ENCODE peak calls at places on chromosomes 2 and 18, in four cellular contexts. One of them, this sample, is unnamed.

GRCh38 chr2:36579297-36579664 is 18.7 kb downstream of the FEZ2 start:
- DNase-seq in right lobe of liver: no peak
- DNase-seq in K562: no peak
- DNase-seq in colonic mucosa: no peak
- DNase-seq in this sample: no peak

GRCh38 chr2:231123362-231123898 is 1.4 kb downstream of the HTR2B start:
- DNase-seq in K562: no peak
- DNase-seq in right lobe of liver: no peak
- DNase-seq in colonic mucosa: no peak
- DNase-seq in this sample: no peak

GRCh38 chr18:67783215-67783946 is 266.9 kb upstream of the DSEL start:
- DNase-seq in colonic mucosa: no peak
- DNase-seq in right lobe of liver: no peak
- DNase-seq in K562: no peak
- DNase-seq in this sample: no peak

GRCh38 chr2:100242891-100243670 is 79.2 kb downstream of the LONRF2 start:
- DNase-seq in K562: peak; percentile 54
- DNase-seq in right lobe of liver: peak; percentile 72
- DNase-seq in colonic mucosa: peak; percentile 56
- DNase-seq in this sample: peak; percentile 78

GRCh38 chr2:25161055-25161781 is 7.2 kb downstream of the POMC start:
- DNase-seq in colonic mucosa: peak; percentile 64
- DNase-seq in K562: no peak
- DNase-seq in right lobe of liver: peak; percentile 49
- DNase-seq in this sample: peak; percentile 66

GRCh38 chr2:170597705-170598420 is 117.3 kb upstream of the SP5 start:
- DNase-seq in colonic mucosa: no peak
- DNase-seq in right lobe of liver: no peak
- DNase-seq in K562: no peak
- DNase-seq in this sample: no peak

GRCh38 chr2:209808521-209808920 is 36.9 kb downstream of the UNC80 start:
- DNase-seq in right lobe of liver: no peak
- DNase-seq in colonic mucosa: no peak
- DNase-seq in K562: peak; percentile 19
- DNase-seq in this sample: no peak

GRCh38 chr2:128187032-128187654 is 96.1 kb downstream of the UGGT1 start:
- DNase-seq in K562: no peak
- DNase-seq in colonic mucosa: no peak
- DNase-seq in right lobe of liver: no peak
- DNase-seq in this sample: no peak

GRCh38 chr2:15730545-15731212 is 139.0 kb downstream of the DDX1 start:
- DNase-seq in right lobe of liver: peak; percentile 94
- DNase-seq in K562: peak; percentile 64
- DNase-seq in colonic mucosa: peak; percentile 86
- DNase-seq in this sample: no peak

GRCh38 chr2:172038604-172039003 is 38.9 kb downstream of the METAP1D start:
- DNase-seq in colonic mucosa: no peak
- DNase-seq in K562: no peak
- DNase-seq in right lobe of liver: no peak
- DNase-seq in this sample: no peak

GRCh38 chr18:13455960-13456471 is 237.5 kb downstream of the LDLRAD4 start:
- DNase-seq in K562: no peak
- DNase-seq in colonic mucosa: no peak
- DNase-seq in right lobe of liver: no peak
- DNase-seq in this sample: peak; percentile 56

GRCh38 chr18:63292844-63293683 is 26.5 kb downstream of the BCL2 start:
- DNase-seq in K562: no peak
- DNase-seq in right lobe of liver: no peak
- DNase-seq in colonic mucosa: no peak
- DNase-seq in this sample: peak; percentile 53

GRCh38 chr2:10372195-10372861 is 69.6 kb downstream of the HPCAL1 start:
- DNase-seq in right lobe of liver: no peak
- DNase-seq in colonic mucosa: no peak
- DNase-seq in K562: no peak
- DNase-seq in this sample: no peak

GRCh38 chr2:37934591-37935513 is 9.8 kb downstream of the RMDN2 start:
- DNase-seq in colonic mucosa: no peak
- DNase-seq in K562: no peak
- DNase-seq in right lobe of liver: no peak
- DNase-seq in this sample: peak; percentile 76

GRCh38 chr18:48472610-48473009 is 63.4 kb upstream of the ZBTB7C start:
- DNase-seq in right lobe of liver: no peak
- DNase-seq in colonic mucosa: no peak
- DNase-seq in K562: no peak
- DNase-seq in this sample: no peak

GRCh38 chr2:158894078-158894477 is 74.4 kb upstream of the TANC1 start:
- DNase-seq in colonic mucosa: no peak
- DNase-seq in K562: no peak
- DNase-seq in right lobe of liver: no peak
- DNase-seq in this sample: no peak

GRCh38 chr2:43082111-43082877 is 144.1 kb downstream of the ZFP36L2 start:
- DNase-seq in right lobe of liver: no peak
- DNase-seq in colonic mucosa: no peak
- DNase-seq in K562: no peak
- DNase-seq in this sample: no peak

GRCh38 chr2:227853204-227853629 is 18.2 kb upstream of the DAW1 start:
- DNase-seq in K562: no peak
- DNase-seq in colonic mucosa: no peak
- DNase-seq in right lobe of liver: no peak
- DNase-seq in this sample: no peak

GRCh38 chr2:15173506-15173905 is 387.6 kb downstream of the NBAS start:
- DNase-seq in right lobe of liver: no peak
- DNase-seq in colonic mucosa: no peak
- DNase-seq in K562: no peak
- DNase-seq in this sample: no peak

GRCh38 chr18:67517224-67517765 is 775 bp upstream of the DSEL start:
- DNase-seq in colonic mucosa: no peak
- DNase-seq in right lobe of liver: peak; percentile 21
- DNase-seq in K562: no peak
- DNase-seq in this sample: no peak

GRCh38 chr2:159285929-159286708 is at the start of gene WDSUB1:
- DNase-seq in colonic mucosa: peak; percentile 70
- DNase-seq in right lobe of liver: peak; percentile 74
- DNase-seq in K562: peak; percentile 48
- DNase-seq in this sample: peak; percentile 51

GRCh38 chr2:121150713-121151112 is 134.3 kb downstream of the TFCP2L1 start:
- DNase-seq in K562: no peak
- DNase-seq in colonic mucosa: no peak
- DNase-seq in right lobe of liver: no peak
- DNase-seq in this sample: no peak

GRCh38 chr18:44895176-44895798 is 214.6 kb downstream of the SETBP1 start:
- DNase-seq in right lobe of liver: peak; percentile 28
- DNase-seq in K562: peak; percentile 15
- DNase-seq in colonic mucosa: peak; percentile 82
- DNase-seq in this sample: peak; percentile 15

GRCh38 chr2:88003074-88003755 is 13.1 kb downstream of the RNU2-63P start:
- DNase-seq in K562: no peak
- DNase-seq in right lobe of liver: no peak
- DNase-seq in colonic mucosa: no peak
- DNase-seq in this sample: no peak

GRCh38 chr18:50313873-50314460 is 26.5 kb upstream of the CXXC1 start:
- DNase-seq in colonic mucosa: no peak
- DNase-seq in K562: no peak
- DNase-seq in right lobe of liver: no peak
- DNase-seq in this sample: no peak

GRCh38 chr2:209138079-209138478 is 285.8 kb upstream of the MAP2 start:
- DNase-seq in colonic mucosa: no peak
- DNase-seq in right lobe of liver: no peak
- DNase-seq in K562: no peak
- DNase-seq in this sample: no peak

GRCh38 chr2:161237397-161238263 is 70.6 kb upstream of the PSMD14 start:
- DNase-seq in K562: no peak
- DNase-seq in right lobe of liver: peak; percentile 44
- DNase-seq in colonic mucosa: peak; percentile 60
- DNase-seq in this sample: peak; percentile 52

GRCh38 chr2:86368181-86368824 is 30.9 kb upstream of the REEP1 start:
- DNase-seq in right lobe of liver: peak; percentile 40
- DNase-seq in colonic mucosa: peak; percentile 44
- DNase-seq in K562: peak; percentile 66
- DNase-seq in this sample: peak; percentile 77
- TF ChIP-seq CTCF in right lobe of liver: peak; percentile 61
- TF ChIP-seq CTCF in colonic mucosa: peak; percentile 68
- TF ChIP-seq CTCF in K562: peak; percentile 69
- TF ChIP-seq CTCF in this sample: peak; percentile 68

DNA sequence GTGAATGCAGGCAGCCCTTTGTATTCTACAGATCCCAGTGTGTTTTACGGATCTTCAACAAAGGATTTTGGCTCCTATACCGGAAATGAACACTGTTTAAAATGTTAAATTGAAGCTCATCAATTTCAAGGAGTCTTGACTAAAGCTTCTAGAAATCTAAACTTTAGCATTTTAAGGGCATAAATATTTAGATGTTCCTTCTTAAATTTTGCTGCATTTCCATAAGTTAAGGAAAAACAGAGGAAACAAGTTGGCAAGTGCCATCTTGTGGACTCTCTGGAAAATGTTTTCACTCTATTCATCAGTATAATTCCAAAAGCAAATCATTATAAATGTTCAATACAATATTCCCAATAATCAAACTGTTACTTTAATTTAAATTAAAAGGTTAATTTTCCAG is 19.6 kb downstream of the CHN1 start:
- DNase-seq in colonic mucosa: no peak
- DNase-seq in right lobe of liver: no peak
- DNase-seq in K562: no peak
- DNase-seq in this sample: no peak
- TF ChIP-seq CTCF in colonic mucosa: peak; percentile 42
- TF ChIP-seq CTCF in right lobe of liver: peak; percentile 50
- TF ChIP-seq CTCF in K562: peak; percentile 42
- TF ChIP-seq CTCF in this sample: no peak

GRCh38 chr2:45127891-45128290 is 118.6 kb upstream of the SIX2 start:
- DNase-seq in right lobe of liver: no peak
- DNase-seq in K562: no peak
- DNase-seq in colonic mucosa: no peak
- DNase-seq in this sample: no peak

GRCh38 chr2:45131587-45131986 is 122.3 kb upstream of the SIX2 start:
- DNase-seq in colonic mucosa: no peak
- DNase-seq in K562: no peak
- DNase-seq in right lobe of liver: no peak
- DNase-seq in this sample: no peak

GRCh38 chr2:45130758-45131157 is 121.5 kb upstream of the SIX2 start:
- DNase-seq in colonic mucosa: no peak
- DNase-seq in K562: no peak
- DNase-seq in right lobe of liver: no peak
- DNase-seq in this sample: no peak

GRCh38 chr2:45127321-45127720 is 118.1 kb upstream of the SIX2 start:
- DNase-seq in right lobe of liver: no peak
- DNase-seq in K562: no peak
- DNase-seq in colonic mucosa: no peak
- DNase-seq in this sample: no peak

GRCh38 chr2:45128580-45128997 is 119.3 kb upstream of the SIX2 start:
- DNase-seq in K562: no peak
- DNase-seq in right lobe of liver: no peak
- DNase-seq in colonic mucosa: no peak
- DNase-seq in this sample: no peak
- TF ChIP-seq CTCF in K562: no peak
- TF ChIP-seq CTCF in right lobe of liver: no peak
- TF ChIP-seq CTCF in colonic mucosa: no peak
- TF ChIP-seq CTCF in this sample: no peak

DNA sequence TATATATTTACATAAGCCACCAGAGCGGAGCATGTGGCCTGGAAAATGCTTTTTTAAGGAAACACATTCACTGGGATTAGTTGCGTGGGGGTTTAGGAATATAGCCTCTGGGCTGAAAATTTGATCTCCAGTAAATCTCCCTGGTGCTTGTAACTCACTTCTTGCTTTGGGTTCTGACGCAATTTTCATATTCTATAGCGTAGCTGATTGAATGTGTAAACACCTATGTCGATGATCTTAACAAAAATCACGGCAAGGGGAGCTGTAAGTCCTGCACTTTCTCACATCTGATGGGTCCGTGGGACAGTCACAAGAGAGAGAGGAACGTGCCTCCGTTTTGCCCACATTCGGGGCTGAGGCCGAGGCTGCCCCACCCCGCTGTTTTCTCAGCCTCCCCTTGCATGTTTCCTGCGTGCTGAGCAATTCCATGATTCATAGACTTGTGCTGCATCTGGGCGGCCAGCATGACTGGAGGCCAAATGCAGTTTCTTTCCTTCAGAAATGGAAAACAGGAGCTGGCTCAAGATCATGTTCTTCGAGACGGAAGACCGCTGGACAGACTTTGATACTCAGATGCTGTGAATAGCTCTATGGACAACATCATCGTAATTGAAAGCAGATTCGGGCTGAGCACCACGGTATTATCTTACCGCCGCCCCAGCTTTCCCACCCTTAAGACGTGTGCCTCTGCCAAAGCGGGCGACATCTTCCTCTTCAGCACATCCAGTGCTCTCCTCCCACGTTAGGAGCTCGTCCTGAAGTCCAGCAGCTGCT is 109.2 kb downstream of the TMEM18 start:
- DNase-seq in right lobe of liver: no peak
- DNase-seq in colonic mucosa: no peak
- DNase-seq in K562: no peak
- DNase-seq in this sample: no peak
- TF ChIP-seq CTCF in right lobe of liver: no peak
- TF ChIP-seq CTCF in colonic mucosa: no peak
- TF ChIP-seq CTCF in K562: no peak
- TF ChIP-seq CTCF in this sample: no peak

DNA sequence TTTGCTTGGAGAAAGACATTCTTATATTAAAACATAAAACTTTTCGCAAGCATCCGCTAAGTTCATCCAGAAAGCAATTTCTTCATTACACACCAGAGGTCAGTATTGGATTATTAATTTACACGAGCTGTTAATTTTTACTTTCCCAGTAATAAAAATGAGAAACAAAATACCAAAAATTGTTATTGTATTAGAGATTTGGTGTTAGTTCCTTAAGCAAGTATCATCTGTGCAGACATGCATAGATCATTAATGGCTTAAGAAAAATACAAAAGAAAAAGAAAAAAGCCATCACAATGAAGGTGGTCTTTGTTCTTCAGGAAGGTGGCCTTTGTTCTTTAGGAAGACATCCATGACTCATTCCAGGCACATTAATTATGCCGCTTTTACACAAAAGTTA is 53.6 kb upstream of the HNMT start:
- DNase-seq in right lobe of liver: no peak
- DNase-seq in colonic mucosa: no peak
- DNase-seq in K562: no peak
- DNase-seq in this sample: peak; percentile 6
- TF ChIP-seq CTCF in right lobe of liver: peak; percentile 63
- TF ChIP-seq CTCF in colonic mucosa: peak; percentile 68
- TF ChIP-seq CTCF in K562: peak; percentile 10
- TF ChIP-seq CTCF in this sample: peak; percentile 23